ENCODE peak calls at places on chromosomes 2 and 18, in four cellular contexts. L is stimulated activated naive B cell treated with anti-CD40 and anti-IgM and Interleukin-4, amounts not matched to agents 10 μg/mL and 1 μg/mL and 100 μg/mL, for 72 hours; X is lower lobe of right lung; Y is D341Med. D is an unnamed sample.

GRCh38 chr18:46073474-46074331 is 1.6 kb upstream of the PSTPIP2 start:
- DNase-seq in L (peak; percentile 51), X (no peak), Y (peak; percentile 65), D (peak; percentile 26)

GRCh38 chr2:16972276-16972675 is 306.6 kb upstream of the CYRIA start:
- DNase-seq in L (no peak), X (no peak), Y (no peak), D (no peak)

GRCh38 chr18:39959839-39960238 is 1995.2 kb upstream of the PIK3C3 start:
- DNase-seq in L (no peak), X (no peak), Y (no peak), D (no peak)

GRCh38 chr2:8794923-8795825 is 42.2 kb downstream of the KIDINS220 start:
- DNase-seq in L (no peak), X (no peak), Y (no peak), D (no peak)

GRCh38 chr2:158671381-158672245 is 123.5 kb upstream of the DAPL1 start:
- DNase-seq in L (no peak), X (no peak), Y (no peak), D (no peak)

GRCh38 chr2:10831387-10831985 is 18.9 kb upstream of the PDIA6 start:
- DNase-seq in L (no peak), X (no peak), Y (no peak), D (no peak)

GRCh38 chr18:54612237-54612636 is 21.2 kb downstream of the DYNAP start:
- DNase-seq in L (no peak), X (no peak), Y (no peak), D (no peak)

GRCh38 chr2:34159891-34160290 is 560.8 kb upstream of the FAM98A start:
- DNase-seq in L (no peak), X (no peak), Y (no peak), D (no peak)

GRCh38 chr2:223580951-223581350 is 21.2 kb downstream of the SCG2 start:
- DNase-seq in L (no peak), X (no peak), Y (no peak), D (no peak)

GRCh38 chr2:1609706-1610485 is 134.4 kb downstream of the PXDN start:
- DNase-seq in L (no peak), X (no peak), Y (no peak), D (no peak)

GRCh38 chr2:66874411-66874810 is 439.5 kb downstream of the MEIS1 start:
- DNase-seq in L (no peak), X (no peak), Y (no peak), D (no peak)

GRCh38 chr2:127422631-127423475 is 4.6 kb downstream of the PROC start:
- DNase-seq in L (no peak), X (peak; percentile 70), Y (peak; percentile 74), D (peak; percentile 53)

GRCh38 chr2:216553093-216553478 is 54.4 kb downstream of the RPL37A start:
- DNase-seq in L (no peak), X (no peak), Y (no peak), D (no peak)

GRCh38 chr18:25310045-25310444 is 41.9 kb downstream of the ZNF521 start:
- DNase-seq in L (no peak), X (no peak), Y (no peak), D (no peak)

GRCh38 chr2:215657844-215658243 is 222.0 kb upstream of the FN1 start:
- DNase-seq in L (no peak), X (no peak), Y (no peak), D (no peak)

GRCh38 chr2:20108655-20109396 is 57.4 kb upstream of the LAPTM4A start:
- DNase-seq in L (no peak), X (no peak), Y (no peak), D (no peak)

GRCh38 chr2:218065239-218066006 is 3.6 kb upstream of the RUFY4 start:
- DNase-seq in L (no peak), X (no peak), Y (no peak), D (no peak)

GRCh38 chr2:37026050-37026449 is 58.1 kb downstream of the HEATR5B start:
- DNase-seq in L (no peak), X (no peak), Y (peak; percentile 31), D (no peak)

GRCh38 chr2:101037161-101037755 is 35.2 kb downstream of the RPL31 start:
- DNase-seq in L (no peak), X (no peak), Y (no peak), D (no peak)

GRCh38 chr2:120334068-120334467 is 11.9 kb upstream of the INHBB start:
- DNase-seq in L (no peak), X (no peak), Y (no peak), D (no peak)

GRCh38 chr18:1017679-1018078 is 113.0 kb downstream of the ADCYAP1 start:
- DNase-seq in L (no peak), X (no peak), Y (no peak), D (peak; percentile 27)

GRCh38 chr2:37632310-37632709 is 39.1 kb downstream of the CDC42EP3 start:
- DNase-seq in L (no peak), X (no peak), Y (no peak), D (no peak)

GRCh38 chr2:107591541-107591940 is 235.2 kb upstream of the RGPD4 start:
- DNase-seq in L (no peak), X (no peak), Y (no peak), D (no peak)

GRCh38 chr2:201406077-201406662 is 45.1 kb downstream of the TRAK2 start:
- DNase-seq in L (no peak), X (no peak), Y (no peak), D (no peak)

GRCh38 chr2:173982918-173983317 is 17.7 kb upstream of the SP3 start:
- DNase-seq in L (no peak), X (no peak), Y (no peak), D (no peak)

GRCh38 chr2:20650412-20650879 is 452 bp downstream of the HS1BP3 start:
- DNase-seq in L (no peak), X (peak; percentile 61), Y (no peak), D (no peak)

GRCh38 chr2:119759451-119760236 is at the start of gene PTPN4:
- DNase-seq in L (peak; percentile 97), X (peak; percentile 98), Y (peak; percentile 95), D (peak; percentile 96)

D was measured in glutamatergic neuron.